ENCODE peak calls at places on chromosomes 2 and 18, in six cellular contexts. One of them, this sample, is unnamed.

GRCh38 chr2:74694281-74694680 is 40.2 kb downstream of the SEMA4F start:
- DNase-seq in WTC11: no peak
- DNase-seq in thoracic aorta: no peak
- DNase-seq in pancreas: no peak
- DNase-seq in Calu3: no peak
- DNase-seq in HFF-Myc: no peak
- DNase-seq in this sample: no peak

GRCh38 chr18:45938488-45938935 is 28.6 kb downstream of the EPG5 start:
- DNase-seq in WTC11: no peak
- DNase-seq in thoracic aorta: no peak
- DNase-seq in pancreas: no peak
- DNase-seq in Calu3: no peak
- DNase-seq in HFF-Myc: no peak
- DNase-seq in this sample: no peak

GRCh38 chr2:1168856-1169255 is 218.2 kb downstream of the SNTG2 start:
- DNase-seq in WTC11: no peak
- DNase-seq in thoracic aorta: no peak
- DNase-seq in pancreas: no peak
- DNase-seq in Calu3: no peak
- DNase-seq in HFF-Myc: no peak
- DNase-seq in this sample: no peak

GRCh38 chr2:100984892-100985307 is 17.2 kb upstream of the RPL31 start:
- DNase-seq in WTC11: peak; percentile 86
- DNase-seq in thoracic aorta: peak; percentile 23
- DNase-seq in pancreas: peak; percentile 81
- DNase-seq in Calu3: peak; percentile 77
- DNase-seq in HFF-Myc: no peak
- DNase-seq in this sample: peak; percentile 88

GRCh38 chr2:223214721-223215120 is 162.7 kb downstream of the KCNE4 start:
- DNase-seq in WTC11: no peak
- DNase-seq in thoracic aorta: no peak
- DNase-seq in pancreas: no peak
- DNase-seq in Calu3: no peak
- DNase-seq in HFF-Myc: no peak
- DNase-seq in this sample: no peak

GRCh38 chr18:42053188-42053781 is 98.3 kb downstream of the PIK3C3 start:
- DNase-seq in WTC11: peak; percentile 52
- DNase-seq in thoracic aorta: no peak
- DNase-seq in pancreas: peak; percentile 54
- DNase-seq in Calu3: peak; percentile 62
- DNase-seq in HFF-Myc: peak; percentile 26
- DNase-seq in this sample: no peak

GRCh38 chr2:212974692-212975091 is 176.7 kb downstream of the IKZF2 start:
- DNase-seq in WTC11: no peak
- DNase-seq in thoracic aorta: no peak
- DNase-seq in pancreas: no peak
- DNase-seq in Calu3: no peak
- DNase-seq in HFF-Myc: no peak
- DNase-seq in this sample: no peak

GRCh38 chr2:68827681-68828080 is 43.5 kb downstream of the BMP10 start:
- DNase-seq in WTC11: no peak
- DNase-seq in thoracic aorta: no peak
- DNase-seq in pancreas: no peak
- DNase-seq in Calu3: no peak
- DNase-seq in HFF-Myc: no peak
- DNase-seq in this sample: no peak

GRCh38 chr2:163291790-163292189 is 444.0 kb downstream of the FIGN start:
- DNase-seq in WTC11: no peak
- DNase-seq in thoracic aorta: no peak
- DNase-seq in pancreas: no peak
- DNase-seq in Calu3: no peak
- DNase-seq in HFF-Myc: no peak
- DNase-seq in this sample: no peak
- TF ChIP-seq CTCF in WTC11: no peak
- TF ChIP-seq CTCF in thoracic aorta: no peak
- TF ChIP-seq CTCF in pancreas: no peak
- TF ChIP-seq CTCF in Calu3: no peak
- TF ChIP-seq CTCF in HFF-Myc: no peak
- TF ChIP-seq CTCF in this sample: no peak

GRCh38 chr2:82875891-82876290 is 1583.2 kb downstream of the SUCLG1 start:
- DNase-seq in WTC11: no peak
- DNase-seq in thoracic aorta: no peak
- DNase-seq in pancreas: no peak
- DNase-seq in Calu3: no peak
- DNase-seq in HFF-Myc: no peak
- DNase-seq in this sample: no peak
- TF ChIP-seq CTCF in WTC11: no peak
- TF ChIP-seq CTCF in thoracic aorta: no peak
- TF ChIP-seq CTCF in pancreas: no peak
- TF ChIP-seq CTCF in Calu3: no peak
- TF ChIP-seq CTCF in HFF-Myc: no peak
- TF ChIP-seq CTCF in this sample: no peak

GRCh38 chr2:176488446-176488845 is 219.2 kb downstream of the MTX2 start:
- DNase-seq in WTC11: no peak
- DNase-seq in thoracic aorta: no peak
- DNase-seq in pancreas: no peak
- DNase-seq in Calu3: no peak
- DNase-seq in HFF-Myc: no peak
- DNase-seq in this sample: no peak

GRCh38 chr2:176483481-176483880 is 214.2 kb downstream of the MTX2 start:
- DNase-seq in WTC11: no peak
- DNase-seq in thoracic aorta: no peak
- DNase-seq in pancreas: no peak
- DNase-seq in Calu3: no peak
- DNase-seq in HFF-Myc: no peak
- DNase-seq in this sample: no peak

GRCh38 chr2:176483901-176484568 is 214.8 kb downstream of the MTX2 start:
- DNase-seq in WTC11: no peak
- DNase-seq in thoracic aorta: no peak
- DNase-seq in pancreas: no peak
- DNase-seq in Calu3: no peak
- DNase-seq in HFF-Myc: no peak
- DNase-seq in this sample: no peak

GRCh38 chr2:176479961-176480360 is 210.7 kb downstream of the MTX2 start:
- DNase-seq in WTC11: no peak
- DNase-seq in thoracic aorta: no peak
- DNase-seq in pancreas: no peak
- DNase-seq in Calu3: no peak
- DNase-seq in HFF-Myc: no peak
- DNase-seq in this sample: no peak

GRCh38 chr2:176484838-176485237 is 215.6 kb downstream of the MTX2 start:
- DNase-seq in WTC11: no peak
- DNase-seq in thoracic aorta: no peak
- DNase-seq in pancreas: no peak
- DNase-seq in Calu3: no peak
- DNase-seq in HFF-Myc: no peak
- DNase-seq in this sample: no peak
- TF ChIP-seq CTCF in WTC11: no peak
- TF ChIP-seq CTCF in thoracic aorta: no peak
- TF ChIP-seq CTCF in pancreas: no peak
- TF ChIP-seq CTCF in Calu3: no peak
- TF ChIP-seq CTCF in HFF-Myc: no peak
- TF ChIP-seq CTCF in this sample: no peak

DNA sequence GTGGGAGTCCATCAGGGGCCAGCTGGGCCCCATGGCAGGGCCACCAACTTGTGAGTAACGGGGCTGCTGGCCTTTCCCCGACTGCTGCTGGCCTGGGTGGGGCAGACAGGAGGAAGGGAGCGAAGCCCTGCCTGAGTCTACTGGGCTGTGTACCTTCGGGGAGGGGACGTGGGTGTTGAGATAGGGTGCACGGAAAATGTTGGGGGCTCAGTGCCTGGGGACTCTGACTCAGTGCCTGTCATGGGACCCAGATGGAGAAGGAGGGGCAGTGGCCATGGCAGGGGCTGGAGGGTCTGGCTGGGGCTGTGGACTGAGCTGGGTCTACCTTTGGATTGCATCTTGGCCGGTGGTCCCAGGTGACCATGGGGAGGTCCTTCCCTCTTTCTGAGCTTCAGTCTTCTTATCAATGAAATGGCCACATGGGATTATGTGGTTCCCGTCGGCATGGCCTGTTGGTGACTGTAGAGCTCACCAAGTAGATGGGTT is 4.0 kb downstream of the SLC4A3 start:
- DNase-seq in WTC11: no peak
- DNase-seq in thoracic aorta: no peak
- DNase-seq in pancreas: no peak
- DNase-seq in Calu3: no peak
- DNase-seq in HFF-Myc: no peak
- DNase-seq in this sample: no peak
- TF ChIP-seq CTCF in WTC11: no peak
- TF ChIP-seq CTCF in thoracic aorta: no peak
- TF ChIP-seq CTCF in pancreas: no peak
- TF ChIP-seq CTCF in Calu3: no peak
- TF ChIP-seq CTCF in HFF-Myc: no peak
- TF ChIP-seq CTCF in this sample: no peak

GRCh38 chr2:207075456-207075855 is 90.3 kb downstream of the KLF7 start:
- DNase-seq in WTC11: no peak
- DNase-seq in thoracic aorta: no peak
- DNase-seq in pancreas: no peak
- DNase-seq in Calu3: no peak
- DNase-seq in HFF-Myc: no peak
- DNase-seq in this sample: no peak

GRCh38 chr2:207071820-207072219 is 93.9 kb downstream of the KLF7 start:
- DNase-seq in WTC11: no peak
- DNase-seq in thoracic aorta: no peak
- DNase-seq in pancreas: no peak
- DNase-seq in Calu3: no peak
- DNase-seq in HFF-Myc: no peak
- DNase-seq in this sample: no peak

GRCh38 chr2:207072579-207072978 is 93.2 kb downstream of the KLF7 start:
- DNase-seq in WTC11: no peak
- DNase-seq in thoracic aorta: no peak
- DNase-seq in pancreas: no peak
- DNase-seq in Calu3: no peak
- DNase-seq in HFF-Myc: no peak
- DNase-seq in this sample: no peak

GRCh38 chr2:207078186-207078798 is 87.5 kb downstream of the KLF7 start:
- DNase-seq in WTC11: no peak
- DNase-seq in thoracic aorta: no peak
- DNase-seq in pancreas: no peak
- DNase-seq in Calu3: no peak
- DNase-seq in HFF-Myc: no peak
- DNase-seq in this sample: no peak

DNA sequence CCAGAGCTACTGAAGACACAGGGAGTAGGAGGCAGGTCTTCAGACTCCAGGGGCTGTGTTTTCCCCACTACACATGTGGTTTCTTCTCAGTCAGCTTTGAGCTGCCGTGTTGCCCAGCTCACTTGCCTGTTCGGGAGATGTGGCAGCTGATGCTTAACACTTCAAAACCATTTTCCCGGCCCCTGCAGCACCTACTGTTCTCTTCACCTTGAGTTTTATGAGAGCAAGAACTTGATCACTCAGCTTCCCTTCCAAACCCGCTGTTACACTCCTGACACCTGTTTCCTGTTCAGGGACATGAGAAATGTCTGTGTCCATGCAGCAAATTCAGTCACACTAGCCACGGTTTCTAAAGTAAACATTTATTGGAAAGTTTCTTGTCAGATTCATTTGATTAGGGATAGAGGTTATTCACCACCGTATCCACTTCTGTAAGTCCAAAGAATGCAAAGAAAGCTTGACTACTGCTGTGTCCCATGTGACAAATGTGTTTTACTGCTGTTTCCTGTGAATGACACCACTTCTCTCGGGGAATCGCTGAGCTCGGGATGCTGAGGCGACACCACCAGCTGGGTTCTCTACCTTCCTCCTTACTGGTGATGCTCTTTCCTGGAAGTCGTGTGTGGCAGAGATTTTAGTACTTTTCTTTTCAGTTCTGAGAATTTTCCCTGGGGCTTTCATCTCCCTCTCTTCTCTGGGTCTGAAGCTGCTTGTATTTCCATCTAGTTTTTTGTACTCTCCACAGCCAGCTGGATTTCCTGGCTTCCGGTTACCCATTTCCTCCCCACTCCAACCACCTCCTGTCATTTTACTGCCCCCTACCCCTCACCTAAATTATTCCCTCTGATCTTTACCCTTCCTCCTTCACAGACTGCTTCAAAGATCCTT is 91.7 kb downstream of the KLF7 start:
- DNase-seq in WTC11: no peak
- DNase-seq in thoracic aorta: no peak
- DNase-seq in pancreas: no peak
- DNase-seq in Calu3: no peak
- DNase-seq in HFF-Myc: no peak
- DNase-seq in this sample: no peak
- TF ChIP-seq CTCF in WTC11: no peak
- TF ChIP-seq CTCF in thoracic aorta: no peak
- TF ChIP-seq CTCF in pancreas: no peak
- TF ChIP-seq CTCF in Calu3: no peak
- TF ChIP-seq CTCF in HFF-Myc: no peak
- TF ChIP-seq CTCF in this sample: no peak

GRCh38 chr2:232515599-232515998 is 4.6 kb upstream of the PRSS56 start:
- DNase-seq in WTC11: no peak
- DNase-seq in thoracic aorta: no peak
- DNase-seq in pancreas: no peak
- DNase-seq in Calu3: no peak
- DNase-seq in HFF-Myc: no peak
- DNase-seq in this sample: no peak

GRCh38 chr2:232516556-232516955 is 3.6 kb upstream of the PRSS56 start:
- DNase-seq in WTC11: no peak
- DNase-seq in thoracic aorta: no peak
- DNase-seq in pancreas: no peak
- DNase-seq in Calu3: no peak
- DNase-seq in HFF-Myc: no peak
- DNase-seq in this sample: no peak

GRCh38 chr2:232511336-232511863 is 8.8 kb upstream of the PRSS56 start:
- DNase-seq in WTC11: no peak
- DNase-seq in thoracic aorta: no peak
- DNase-seq in pancreas: peak; percentile 55
- DNase-seq in Calu3: no peak
- DNase-seq in HFF-Myc: no peak
- DNase-seq in this sample: no peak

GRCh38 chr2:232513389-232513788 is 6.8 kb upstream of the PRSS56 start:
- DNase-seq in WTC11: no peak
- DNase-seq in thoracic aorta: no peak
- DNase-seq in pancreas: no peak
- DNase-seq in Calu3: no peak
- DNase-seq in HFF-Myc: no peak
- DNase-seq in this sample: no peak

GRCh38 chr2:232512557-232512956 is 7.6 kb upstream of the PRSS56 start:
- DNase-seq in WTC11: no peak
- DNase-seq in thoracic aorta: no peak
- DNase-seq in pancreas: no peak
- DNase-seq in Calu3: no peak
- DNase-seq in HFF-Myc: no peak
- DNase-seq in this sample: no peak
- TF ChIP-seq CTCF in WTC11: no peak
- TF ChIP-seq CTCF in thoracic aorta: no peak
- TF ChIP-seq CTCF in pancreas: no peak
- TF ChIP-seq CTCF in Calu3: no peak
- TF ChIP-seq CTCF in HFF-Myc: no peak
- TF ChIP-seq CTCF in this sample: no peak

DNA sequence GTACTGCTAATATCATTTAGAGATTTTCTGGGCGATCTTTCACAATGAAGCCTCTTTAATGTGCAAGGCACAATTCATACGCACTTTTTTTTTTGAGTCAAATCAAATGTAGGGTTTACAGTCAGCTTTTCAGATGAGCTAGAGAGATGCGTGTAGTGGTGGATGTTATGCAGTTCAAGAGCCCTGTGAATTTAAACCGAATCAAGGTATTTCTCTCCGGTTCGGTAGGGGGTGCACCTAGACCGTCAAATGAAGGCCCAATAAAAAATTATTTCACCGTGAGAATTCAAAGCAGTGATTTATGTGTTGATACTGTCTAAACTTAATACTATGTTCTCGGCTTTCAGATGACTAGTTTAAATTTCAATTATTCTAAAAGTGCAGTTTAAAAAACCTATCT is 1.1 kb downstream of the PTH2R start:
- DNase-seq in WTC11: peak; percentile 20
- DNase-seq in thoracic aorta: no peak
- DNase-seq in pancreas: no peak
- DNase-seq in Calu3: peak; percentile 64
- DNase-seq in HFF-Myc: no peak
- DNase-seq in this sample: no peak
- TF ChIP-seq CTCF in WTC11: peak; percentile 33
- TF ChIP-seq CTCF in thoracic aorta: no peak
- TF ChIP-seq CTCF in pancreas: no peak
- TF ChIP-seq CTCF in Calu3: peak; percentile 67
- TF ChIP-seq CTCF in HFF-Myc: peak; percentile 17
- TF ChIP-seq CTCF in this sample: no peak

This sample was measured in lower lobe of right lung.